ENCODE peak calls at places on chromosome 14, in seven cellular contexts. H is CD8-positive, alpha-beta T cell; W is foreskin fibroblast; B is fibroblast of pulmonary artery; Q is tibial artery; E is MM.1S; G is brain microvascular endothelial cell. X is an unnamed sample.
A peak's percentile ranks its signal among the peaks of the same experiment; 100 is the strongest.

GRCh38 chr14:106843951-106844483 is 1317.6 kb downstream of the TMEM121 start:
- DNase-seq in H (peak; percentile 7), W (no peak), B (no peak), Q (no peak), E (peak; percentile 61), G (no peak), X (no peak)

GRCh38 chr14:82431031-82431430 is 897.4 kb upstream of the SEL1L start:
- DNase-seq in H (no peak), W (no peak), B (no peak), Q (no peak), E (no peak), G (no peak), X (no peak)

GRCh38 chr14:24721772-24722171 is 87.8 kb upstream of the GZMB start:
- DNase-seq in H (no peak), W (peak; percentile 2), B (no peak), Q (no peak), E (no peak), G (no peak), X (no peak)

GRCh38 chr14:88002421-88002820 is 2.5 kb upstream of the GPR65 start:
- DNase-seq in H (no peak), W (no peak), B (no peak), Q (no peak), E (no peak), G (no peak), X (no peak)

GRCh38 chr14:100156776-100157175 is 2.7 kb downstream of the DEGS2 start:
- DNase-seq in H (no peak), W (no peak), B (no peak), Q (no peak), E (no peak), G (no peak), X (no peak)

GRCh38 chr14:47044841-47045240 is 393.3 kb upstream of the RPL10L start:
- DNase-seq in H (no peak), W (no peak), B (no peak), Q (no peak), E (no peak), G (peak; percentile 11), X (no peak)

GRCh38 chr14:56796259-56796658 is 14.0 kb downstream of the OTX2 start:
- DNase-seq in H (no peak), W (no peak), B (no peak), Q (no peak), E (no peak), G (no peak), X (no peak)

GRCh38 chr14:69715725-69716482 is 51.0 kb upstream of the SRSF5 start:
- DNase-seq in H (no peak), W (peak; percentile 56), B (peak; percentile 98), Q (peak; percentile 78), E (no peak), G (peak; percentile 68), X (peak; percentile 94)

GRCh38 chr14:97306133-97306784 is 509.1 kb downstream of the VRK1 start:
- DNase-seq in H (no peak), W (no peak), B (no peak), Q (no peak), E (peak; percentile 47), G (no peak), X (no peak)

GRCh38 chr14:83071888-83072501 is 1538.3 kb upstream of the SEL1L start:
- DNase-seq in H (no peak), W (no peak), B (no peak), Q (no peak), E (peak; percentile 51), G (no peak), X (no peak)

GRCh38 chr14:71536927-71537772 is 395.1 kb upstream of the RGS6 start:
- DNase-seq in H (no peak), W (no peak), B (no peak), Q (no peak), E (no peak), G (no peak), X (no peak)

DNA sequence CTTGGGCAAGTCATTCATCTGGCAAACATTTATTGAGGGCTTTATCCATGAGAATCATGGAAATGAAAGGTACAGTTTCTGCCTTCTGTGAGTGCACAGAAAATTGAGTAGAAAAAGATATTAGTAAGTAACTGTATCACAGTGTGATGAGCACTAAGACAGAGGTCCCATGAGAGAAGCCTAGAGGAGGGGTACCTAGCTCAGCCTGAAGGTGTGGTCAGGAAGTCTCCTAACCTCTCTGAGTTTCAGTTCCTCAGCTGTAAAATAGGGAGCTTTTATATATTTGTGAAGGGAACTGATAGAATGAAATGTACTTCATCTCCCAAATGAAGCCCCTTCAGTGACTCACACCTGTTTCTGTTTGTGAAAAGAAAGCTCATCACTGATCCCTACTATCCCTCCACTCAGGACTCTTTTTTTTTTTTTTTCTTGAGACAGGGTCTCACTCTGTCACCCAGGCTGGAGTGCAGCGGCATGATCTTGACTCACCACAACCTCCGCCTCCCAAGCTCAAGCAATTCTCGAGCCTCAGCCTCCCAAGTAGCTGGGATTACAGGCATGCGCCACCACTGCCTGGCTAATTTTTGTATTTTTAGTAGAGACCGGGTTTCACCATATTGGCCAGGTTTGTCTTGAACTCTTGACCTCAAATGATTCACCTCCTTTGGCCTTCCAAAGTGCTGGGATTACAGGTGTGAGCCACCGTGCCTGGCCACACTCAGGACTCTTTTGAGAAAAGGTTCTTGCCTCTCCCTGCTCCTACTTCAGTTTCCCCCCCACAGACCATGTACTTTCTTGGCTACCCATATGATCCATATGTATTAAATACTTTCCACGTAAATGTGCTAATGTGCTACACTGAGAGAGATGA is 93.7 kb upstream of the FUT8 start:
- DNase-seq in H (no peak), W (no peak), B (no peak), Q (no peak), E (peak; percentile 52), G (no peak), X (no peak)
- H3K4me3 ChIP-seq in H (no peak overlapping the region), W (no peak overlapping the region), B (no peak overlapping the region), Q (no peak overlapping the region), E (peak overlapping the region; percentile 40), G (no peak overlapping the region), X (no peak overlapping the region)

GRCh38 chr14:64717870-64718269 is 13.6 kb downstream of the PLEKHG3 start:
- DNase-seq in H (no peak), W (no peak), B (no peak), Q (no peak), E (no peak), G (no peak), X (no peak)

GRCh38 chr14:64720190-64720589 is 16.0 kb downstream of the PLEKHG3 start:
- DNase-seq in H (no peak), W (peak; percentile 49), B (no peak), Q (no peak), E (no peak), G (peak; percentile 90), X (no peak)

GRCh38 chr14:64721391-64721791 is 17.2 kb downstream of the PLEKHG3 start:
- DNase-seq in H (no peak), W (peak; percentile 46), B (peak; percentile 53), Q (peak; percentile 85), E (no peak), G (no peak), X (peak; percentile 94)

GRCh38 chr14:64719601-64720000 is 15.4 kb downstream of the PLEKHG3 start:
- DNase-seq in H (no peak), W (no peak), B (no peak), Q (no peak), E (no peak), G (no peak), X (no peak)

GRCh38 chr14:64718762-64719161 is 14.5 kb downstream of the PLEKHG3 start:
- DNase-seq in H (no peak), W (no peak), B (no peak), Q (no peak), E (no peak), G (no peak), X (no peak)
- H3K4me3 ChIP-seq in H (no peak overlapping the region), W (no peak overlapping the region), B (no peak overlapping the region), Q (no peak overlapping the region), E (no peak overlapping the region), G (no peak overlapping the region), X (peak overlapping the region; percentile 48)

GRCh38 chr14:30873308-30874119 is 845 bp upstream of the COCH start:
- DNase-seq in H (no peak), W (no peak), B (no peak), Q (no peak), E (no peak), G (no peak), X (no peak)
- H3K4me3 ChIP-seq in H (peak overlapping the region; percentile 60), W (no peak overlapping the region), B (no peak overlapping the region), Q (peak overlapping the region; percentile 39), E (peak overlapping the region; percentile 56), G (peak overlapping the region; percentile 56), X (peak overlapping the region; percentile 73)

DNA sequence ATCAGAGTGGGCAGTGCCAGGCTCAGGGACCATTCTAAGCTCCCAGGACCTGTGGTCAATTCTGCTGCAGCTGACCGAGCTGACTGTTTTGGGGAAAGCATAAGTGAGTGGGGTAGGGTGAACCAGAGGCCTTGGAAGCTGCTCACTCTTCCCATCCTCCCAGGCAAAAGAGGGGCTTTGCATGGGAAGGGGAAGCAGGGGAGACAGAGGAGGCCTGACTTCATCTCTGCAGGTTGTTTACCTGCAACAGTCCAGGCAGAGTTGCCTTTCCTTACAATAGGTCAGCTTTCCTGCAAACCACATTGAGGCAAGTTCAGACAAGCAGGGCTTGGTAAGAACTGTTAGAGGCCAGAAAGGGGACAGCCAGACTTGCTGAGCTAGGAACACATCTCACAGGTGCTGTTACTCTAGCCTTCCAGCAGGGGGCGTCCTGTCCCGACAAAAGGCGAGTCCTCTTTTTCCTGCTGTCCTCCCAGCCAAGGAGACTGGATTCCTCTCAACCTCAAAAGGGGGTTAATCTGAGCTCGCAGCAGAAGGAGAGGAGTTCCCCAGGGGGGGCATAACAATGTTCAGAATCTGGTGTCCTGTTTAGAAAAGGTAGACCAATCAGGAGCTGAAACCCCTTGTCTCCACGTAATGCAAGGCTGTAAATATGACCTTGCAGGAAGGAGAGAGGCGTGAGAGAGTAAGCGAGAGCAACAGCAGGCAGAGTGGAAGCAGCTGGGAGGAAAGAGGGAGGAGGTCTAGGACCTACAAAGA is 4.3 kb upstream of the DHRS2 start:
- DNase-seq in H (peak; percentile 63), W (peak; percentile 72), B (peak; percentile 85), Q (no peak), E (peak; percentile 49), G (peak; percentile 41), X (peak; percentile 75)
- H3K4me3 ChIP-seq in H (peak overlapping the region; percentile 33), W (no peak overlapping the region), B (peak overlapping the region; percentile 23), Q (no peak overlapping the region), E (no peak overlapping the region), G (no peak overlapping the region), X (peak overlapping the region; percentile 54)

GRCh38 chr14:85534914-85535313 is 5.0 kb downstream of the FLRT2 start:
- DNase-seq in H (no peak), W (no peak), B (peak; percentile 21), Q (no peak), E (no peak), G (no peak), X (no peak)
- H3K4me3 ChIP-seq in H (no peak overlapping the region), W (peak overlapping the region; percentile 78), B (peak overlapping the region; percentile 83), Q (peak overlapping the region; percentile 56), E (no peak overlapping the region), G (peak overlapping the region; percentile 77), X (peak overlapping the region; percentile 76)

GRCh38 chr14:102927878-102928411 is 5.5 kb downstream of the AMN start:
- DNase-seq in H (no peak), W (no peak), B (no peak), Q (no peak), E (no peak), G (no peak), X (no peak)

GRCh38 chr14:102930138-102930752 is 7.8 kb downstream of the AMN start:
- DNase-seq in H (no peak), W (no peak), B (no peak), Q (no peak), E (no peak), G (no peak), X (no peak)

GRCh38 chr14:102928412-102929348 is 6.2 kb downstream of the AMN start:
- DNase-seq in H (peak; percentile 78), W (peak; percentile 21), B (peak; percentile 45), Q (peak; percentile 34), E (no peak), G (no peak), X (no peak)

GRCh38 chr14:102930753-102931579 is 8.5 kb downstream of the AMN start:
- DNase-seq in H (no peak), W (peak; percentile 17), B (peak; percentile 10), Q (no peak), E (no peak), G (peak; percentile 52), X (peak; percentile 72)

GRCh38 chr14:102929349-102930137 is 7.1 kb downstream of the AMN start:
- DNase-seq in H (no peak), W (no peak), B (no peak), Q (no peak), E (no peak), G (no peak), X (no peak)
- H3K4me3 ChIP-seq in H (peak overlapping the region; percentile 70), W (no peak overlapping the region), B (no peak overlapping the region), Q (peak overlapping the region; percentile 42), E (no peak overlapping the region), G (no peak overlapping the region), X (peak overlapping the region; percentile 69)